ENCODE peak calls at places on chromosomes 3 and 15, in six cellular contexts. X is cardiac muscle cell, F is stomach, Z is uterus, Y is mucosa of descending colon, U is fibroblast of lung. W is an unnamed sample.

GRCh38 chr15:81274932-81275341 is 49.0 kb downstream of the STARD5 start:
- DNase-seq in U (peak; percentile 74), F (peak; percentile 80), X (peak; percentile 80), Z (peak; percentile 83), Y (peak; percentile 74), W (peak; percentile 92)

GRCh38 chr3:141335531-141336042 is 32.7 kb upstream of the ZBTB38 start:
- DNase-seq in Y (no peak), X (no peak), U (no peak), F (no peak), Z (no peak), W (peak; percentile 86)

GRCh38 chr3:158313344-158313927 is 203.5 kb downstream of the RSRC1 start:
- DNase-seq in U (peak; percentile 15), Y (peak; percentile 21), X (peak; percentile 61), Z (no peak), F (no peak), W (peak; percentile 76)

GRCh38 chr3:135927170-135927569 is 38.4 kb upstream of the PPP2R3A start:
- DNase-seq in X (no peak), U (no peak), Y (no peak), Z (no peak), F (no peak), W (no peak)

GRCh38 chr3:136667081-136667480 is 85.1 kb downstream of the STAG1 start:
- DNase-seq in Y (no peak), F (no peak), Z (no peak), U (peak; percentile 43), X (no peak), W (peak; percentile 10)

GRCh38 chr3:42024578-42025387 is 62.9 kb upstream of the ULK4 start:
- DNase-seq in Z (no peak), F (no peak), X (no peak), Y (no peak), U (no peak), W (no peak)

GRCh38 chr3:61111764-61112163 is 139.5 kb downstream of the FHIT start:
- DNase-seq in U (no peak), Z (no peak), Y (no peak), X (no peak), F (no peak), W (no peak)

GRCh38 chr3:124791639-124792111 is 61.4 kb downstream of the UMPS start:
- DNase-seq in X (no peak), Y (peak; percentile 47), U (peak; percentile 99), F (no peak), Z (peak; percentile 43), W (peak; percentile 96)

GRCh38 chr3:163863146-163863545 is 1215.2 kb downstream of the SI start:
- DNase-seq in Z (no peak), X (no peak), F (no peak), U (no peak), Y (no peak), W (peak; percentile 33)

GRCh38 chr15:25501828-25502446 is 63.1 kb upstream of the UBE3A start:
- DNase-seq in Z (no peak), X (peak; percentile 57), F (no peak), U (peak; percentile 21), Y (peak; percentile 58), W (peak; percentile 20)

GRCh38 chr15:43274136-43274535 is 7.4 kb upstream of the TGM5 start:
- DNase-seq in Z (no peak), X (no peak), F (no peak), U (no peak), Y (no peak), W (no peak)

GRCh38 chr3:16884084-16884747 is 539 bp upstream of the PLCL2 start:
- DNase-seq in F (peak; percentile 58), Z (peak; percentile 47), U (peak; percentile 39), X (peak; percentile 65), Y (peak; percentile 74), W (peak; percentile 58)

GRCh38 chr3:30649572-30650310 is 43.3 kb downstream of the TGFBR2 start:
- DNase-seq in X (no peak), Z (no peak), F (no peak), U (peak; percentile 44), Y (no peak), W (peak; percentile 70)

GRCh38 chr15:61197187-61197586 is 31.9 kb downstream of the RORA start:
- DNase-seq in Y (no peak), F (no peak), Z (no peak), X (no peak), U (no peak), W (no peak)

GRCh38 chr3:71905426-71905825 is 120.5 kb upstream of the PROK2 start:
- DNase-seq in Z (no peak), X (no peak), F (no peak), Y (no peak), U (no peak), W (no peak)

GRCh38 chr3:122560680-122561079 is 3.4 kb downstream of the PARP9 start:
- DNase-seq in Z (peak; percentile 49), Y (peak; percentile 84), X (peak; percentile 60), F (peak; percentile 55), U (peak; percentile 55), W (peak; percentile 86)

GRCh38 chr3:20064796-20065564 is 24.7 kb downstream of the KAT2B start:
- DNase-seq in U (no peak), Y (no peak), Z (no peak), F (no peak), X (no peak), W (no peak)

GRCh38 chr3:162586591-162586990 is 1090.0 kb downstream of the OTOL1 start:
- DNase-seq in Y (no peak), F (no peak), U (no peak), X (no peak), Z (no peak), W (peak; percentile 86)

GRCh38 chr3:99648091-99648490 is 9.7 kb downstream of the COL8A1 start:
- DNase-seq in X (no peak), F (no peak), Y (peak; percentile 58), Z (no peak), U (peak; percentile 69), W (peak; percentile 75)

GRCh38 chr3:61734980-61735731 is 173.8 kb downstream of the PTPRG start:
- DNase-seq in U (no peak), F (no peak), Z (no peak), Y (no peak), X (no peak), W (no peak)

GRCh38 chr15:101723874-101724674 is at the start of gene TARS3:
- DNase-seq in F (peak; percentile 96), Y (peak; percentile 99), U (peak; percentile 80), X (peak; percentile 94), Z (peak; percentile 95), W (peak; percentile 89)
- TF ChIP-seq CTCF in F (no peak), Y (no peak), U (no peak), X (peak; percentile 10), Z (no peak), W (no peak)

DNA sequence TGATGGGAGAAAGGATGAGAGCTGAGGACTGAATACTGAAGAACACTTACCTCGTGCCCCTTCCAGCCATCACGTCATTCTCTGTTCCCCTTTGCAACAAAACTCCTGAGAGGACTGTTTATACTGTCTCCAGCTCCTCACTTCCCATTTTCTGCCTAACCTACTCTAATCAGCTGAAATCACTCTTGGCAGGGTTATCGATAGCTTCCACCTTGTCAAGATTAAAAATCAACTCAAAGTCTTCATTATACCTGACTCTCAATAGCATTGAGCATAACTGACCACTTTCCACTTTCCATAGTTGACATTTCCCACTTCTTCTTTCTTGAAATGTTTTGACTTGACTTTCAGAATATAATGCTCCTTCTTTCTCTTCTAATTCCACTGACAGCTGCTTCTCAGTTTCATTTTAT is 4.3 kb downstream of the BTBD1 start:
- DNase-seq in Z (no peak), U (no peak), F (no peak), X (no peak), Y (no peak), W (no peak)
- H3K4me3 ChIP-seq in Z (no peak overlapping the region), U (no peak overlapping the region), F (no peak overlapping the region), X (no peak overlapping the region), Y (no peak overlapping the region), W (no peak overlapping the region)

GRCh38 chr3:170868577-170869239 is 1.3 kb downstream of the RPL22L1 start:
- DNase-seq in Z (no peak), F (no peak), Y (no peak), U (no peak), X (no peak), W (no peak)

GRCh38 chr3:170867552-170867951 is 2.4 kb downstream of the RPL22L1 start:
- DNase-seq in Y (no peak), Z (no peak), U (no peak), X (no peak), F (no peak), W (no peak)

GRCh38 chr3:170869240-170869592 is 779 bp downstream of the RPL22L1 start:
- DNase-seq in X (no peak), U (no peak), F (no peak), Z (no peak), Y (peak; percentile 17), W (no peak)

GRCh38 chr3:170867143-170867542 is 2.9 kb downstream of the RPL22L1 start:
- DNase-seq in Z (no peak), U (no peak), F (no peak), X (no peak), Y (no peak), W (no peak)

DNA sequence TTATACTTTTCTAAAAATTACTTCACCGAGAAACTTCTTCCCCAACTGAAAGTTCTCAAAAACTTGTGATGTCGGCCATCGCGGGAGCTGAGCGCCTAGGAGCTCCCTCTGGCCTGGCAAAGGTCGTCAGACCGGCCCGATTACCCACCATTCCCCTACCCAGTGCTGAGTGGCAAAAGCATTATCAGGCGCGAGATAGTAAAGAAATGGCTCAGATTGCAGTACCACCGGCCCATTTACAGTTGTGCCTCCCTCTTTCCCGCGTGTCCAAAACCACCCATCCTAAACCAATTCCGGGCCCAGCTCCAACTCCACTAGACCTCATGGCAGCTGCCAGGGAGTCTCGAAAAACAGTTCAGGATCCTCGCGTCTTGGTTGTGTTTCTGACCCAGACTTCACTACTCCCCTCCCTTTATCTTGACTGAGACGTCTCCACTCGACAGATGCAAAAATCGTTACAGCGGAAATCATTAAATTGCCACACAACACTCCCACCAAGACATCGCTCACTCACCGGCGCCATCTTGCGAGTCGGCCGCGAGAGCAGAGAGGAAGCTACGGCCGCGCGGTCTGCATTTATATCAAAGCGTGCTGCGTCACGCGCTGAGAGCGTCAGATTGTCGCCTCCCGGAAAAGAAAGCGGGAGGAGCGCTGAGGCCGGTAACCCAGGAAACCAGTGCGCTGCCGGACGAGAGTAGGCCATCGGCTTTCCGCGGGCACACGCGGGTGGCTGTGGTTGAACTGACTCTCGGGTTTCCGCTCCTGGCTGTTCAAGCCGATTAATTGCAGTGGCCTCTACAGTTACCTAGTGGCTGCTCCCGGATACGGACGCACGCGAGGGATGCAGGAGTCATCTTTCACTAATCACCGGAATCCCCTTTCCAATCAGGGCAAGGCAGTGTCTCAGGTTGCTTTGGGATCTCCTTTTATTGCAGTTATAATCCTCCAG is at the start of gene RPL22L1:
- DNase-seq in U (peak; percentile 95), F (peak; percentile 95), X (peak; percentile 96), Z (peak; percentile 92), Y (peak; percentile 95), W (peak; percentile 97)
- TF ChIP-seq CTCF in U (peak; percentile 2), F (no peak), X (no peak), Z (peak; percentile 32), Y (no peak), W (peak; percentile 18)

DNA sequence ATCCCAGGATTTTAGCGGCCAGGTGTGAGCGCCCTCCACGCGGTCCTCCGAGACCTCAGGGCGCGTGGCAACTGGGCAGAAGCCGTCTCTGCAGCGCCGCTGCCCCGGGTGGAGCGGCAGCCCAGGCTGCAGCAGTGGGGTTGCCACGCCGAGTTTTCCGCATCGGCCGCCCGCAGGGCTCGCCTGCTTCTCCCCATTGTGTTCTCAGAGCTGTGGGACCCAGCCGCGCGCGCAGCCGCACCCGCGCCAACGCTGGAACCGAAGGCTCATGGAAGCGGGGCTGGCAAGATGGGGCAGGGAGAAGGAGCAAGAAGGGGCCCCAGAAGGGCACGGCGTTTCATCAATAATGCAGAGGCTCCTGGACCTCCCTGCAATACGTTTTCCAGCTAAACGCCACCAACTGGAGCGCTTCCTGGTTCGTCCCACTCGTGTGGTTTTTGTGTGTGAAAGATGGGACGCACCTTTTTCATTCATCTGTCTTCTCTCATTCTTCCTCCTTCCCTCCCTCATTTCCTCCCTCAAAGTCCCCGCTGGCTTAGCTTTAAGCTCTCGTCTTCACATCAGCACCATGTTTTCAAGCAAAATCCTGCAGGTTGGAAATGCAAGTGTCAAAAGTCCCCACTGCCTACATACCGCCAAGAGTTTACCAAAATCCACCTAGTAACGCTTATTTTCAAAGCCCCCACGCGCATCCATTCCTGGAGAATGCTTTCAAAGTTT is 1.2 kb downstream of the ROBO1 start:
- DNase-seq in Y (no peak), Z (no peak), F (no peak), U (peak; percentile 5), X (peak; percentile 13), W (peak; percentile 20)
- H3K4me3 ChIP-seq in Y (no peak overlapping the region), Z (no peak overlapping the region), F (no peak overlapping the region), U (peak overlapping the region; percentile 64), X (peak overlapping the region; percentile 41), W (peak overlapping the region; percentile 62)